ENCODE peak calls at places on chromosomes 3 and 15, in eight cellular contexts. K, Y, Z, W, B, U, Q and R are unnamed samples.

GRCh38 chr15:90231028-90232017 is 2.4 kb downstream of the CIB1 start:
- DNase-seq in K (peak; percentile 67), Y (no peak), Z (no peak), W (no peak), B (no peak), U (no peak), Q (peak; percentile 70), R (peak; percentile 84)

GRCh38 chr15:90211440-90212168 is 10.5 kb downstream of the SEMA4B start:
- DNase-seq in K (peak; percentile 80), Y (no peak), Z (peak; percentile 36), W (no peak), B (no peak), U (no peak), Q (no peak), R (no peak)

GRCh38 chr15:78174398-78174797 is 25.2 kb downstream of the IDH3A start:
- DNase-seq in K (no peak), Y (no peak), Z (no peak), W (no peak), B (no peak), U (no peak), Q (no peak), R (peak; percentile 45)

GRCh38 chr15:96356494-96357455 is 26.3 kb downstream of the NR2F2 start:
- DNase-seq in K (peak; percentile 87), Y (peak; percentile 74), Z (peak; percentile 90), W (peak; percentile 87), B (no peak), U (no peak), Q (peak; percentile 85), R (peak; percentile 68)

GRCh38 chr3:66858656-66859381 is 139.3 kb upstream of the KBTBD8 start:
- DNase-seq in K (no peak), Y (no peak), Z (no peak), W (no peak), B (no peak), U (peak; percentile 40), Q (no peak), R (no peak)

GRCh38 chr3:108461641-108462040 is 48.8 kb downstream of the MYH15 start:
- DNase-seq in K (no peak), Y (no peak), Z (peak; percentile 46), W (no peak), B (no peak), U (no peak), Q (no peak), R (no peak)

GRCh38 chr15:36361351-36361870 is 218.0 kb upstream of the CDIN1 start:
- DNase-seq in K (no peak), Y (peak; percentile 45), Z (peak; percentile 70), W (no peak), B (no peak), U (no peak), Q (no peak), R (no peak)

GRCh38 chr15:84725001-84725491 is 9.1 kb upstream of the SEC11A start:
- DNase-seq in K (no peak), Y (peak; percentile 16), Z (peak; percentile 48), W (no peak), B (no peak), U (no peak), Q (no peak), R (peak; percentile 49)

GRCh38 chr15:93046120-93046519 is 42.9 kb downstream of the RGMA start:
- DNase-seq in K (no peak), Y (no peak), Z (no peak), W (no peak), B (no peak), U (no peak), Q (no peak), R (no peak)

GRCh38 chr3:141242035-141242721 is 10.6 kb downstream of the PXYLP1 start:
- DNase-seq in K (no peak), Y (no peak), Z (peak; percentile 84), W (no peak), B (no peak), U (no peak), Q (no peak), R (no peak)

GRCh38 chr3:56894912-56895431 is 93.2 kb upstream of the ARHGEF3 start:
- DNase-seq in K (no peak), Y (no peak), Z (peak; percentile 30), W (no peak), B (peak; percentile 76), U (no peak), Q (no peak), R (no peak)

GRCh38 chr15:39030291-39031070 is 465.9 kb upstream of the RASGRP1 start:
- DNase-seq in K (no peak), Y (peak; percentile 52), Z (peak; percentile 8), W (no peak), B (no peak), U (no peak), Q (no peak), R (no peak)

GRCh38 chr3:46542344-46542743 is 23.8 kb downstream of the LRRC2 start:
- DNase-seq in K (no peak), Y (peak; percentile 27), Z (peak; percentile 49), W (no peak), B (no peak), U (no peak), Q (no peak), R (no peak)

GRCh38 chr3:189629803-189630455 is 1.3 kb upstream of the TP63 start:
- DNase-seq in K (peak; percentile 18), Y (no peak), Z (peak; percentile 53), W (peak; percentile 66), B (no peak), U (no peak), Q (no peak), R (no peak)

GRCh38 chr3:169575381-169575780 is 88.1 kb downstream of the MECOM start:
- DNase-seq in K (no peak), Y (peak; percentile 6), Z (peak; percentile 71), W (no peak), B (no peak), U (no peak), Q (no peak), R (no peak)

GRCh38 chr15:41921167-41921566 is 27.3 kb upstream of the SPTBN5 start:
- DNase-seq in K (no peak), Y (no peak), Z (no peak), W (peak; percentile 43), B (no peak), U (no peak), Q (no peak), R (no peak)

GRCh38 chr15:80403712-80404056 is 498 bp upstream of the ARNT2 start:
- DNase-seq in K (no peak), Y (no peak), Z (no peak), W (no peak), B (peak; percentile 77), U (no peak), Q (no peak), R (no peak)

GRCh38 chr15:78550194-78550593 is 9.9 kb downstream of the PSMA4 start:
- DNase-seq in K (no peak), Y (no peak), Z (no peak), W (no peak), B (no peak), U (no peak), Q (no peak), R (no peak)

GRCh38 chr3:170410428-170411029 is 8.1 kb upstream of the CLDN11 start:
- DNase-seq in K (no peak), Y (no peak), Z (peak; percentile 49), W (no peak), B (no peak), U (no peak), Q (no peak), R (peak; percentile 38)

GRCh38 chr3:53533486-53533885 is 39.1 kb downstream of the CACNA1D start:
- DNase-seq in K (no peak), Y (no peak), Z (no peak), W (no peak), B (no peak), U (no peak), Q (no peak), R (no peak)

GRCh38 chr3:152121292-152121654 is 147.5 kb upstream of the MBNL1 start:
- DNase-seq in K (no peak), Y (peak; percentile 83), Z (peak; percentile 92), W (no peak), B (no peak), U (no peak), Q (no peak), R (no peak)

GRCh38 chr15:40944510-40945296 is 8.6 kb upstream of the CHAC1 start:
- DNase-seq in K (no peak), Y (no peak), Z (no peak), W (no peak), B (no peak), U (no peak), Q (no peak), R (no peak)

GRCh38 chr3:32583708-32584107 is 13.1 kb upstream of the DYNC1LI1 start:
- DNase-seq in K (no peak), Y (peak; percentile 88), Z (peak; percentile 71), W (no peak), B (no peak), U (no peak), Q (no peak), R (no peak)

GRCh38 chr15:40240619-40241304 is 1.9 kb downstream of the PAK6 start:
- DNase-seq in K (peak; percentile 49), Y (no peak), Z (no peak), W (no peak), B (no peak), U (no peak), Q (no peak), R (no peak)

GRCh38 chr3:186461141-186461540 is 83.0 kb downstream of the CRYGS start:
- DNase-seq in K (no peak), Y (peak; percentile 45), Z (peak; percentile 82), W (no peak), B (no peak), U (no peak), Q (no peak), R (no peak)

GRCh38 chr3:197298858-197299854 is 744 bp upstream of the DLG1 start:
- DNase-seq in K (peak; percentile 80), Y (no peak), Z (peak; percentile 21), W (no peak), B (peak; percentile 47), U (no peak), Q (peak; percentile 45), R (no peak)

GRCh38 chr3:174159629-174160028 is 699.5 kb upstream of the NAALADL2 start:
- DNase-seq in K (no peak), Y (no peak), Z (no peak), W (no peak), B (no peak), U (no peak), Q (no peak), R (no peak)

GRCh38 chr15:31080618-31081017 is 20.9 kb downstream of the TRPM1 start:
- DNase-seq in K (no peak), Y (no peak), Z (peak; percentile 24), W (no peak), B (no peak), U (no peak), Q (peak; percentile 41), R (no peak)

GRCh38 chr3:190498293-190498692 is 15.6 kb upstream of the IL1RAP start:
- DNase-seq in K (no peak), Y (no peak), Z (no peak), W (no peak), B (no peak), U (no peak), Q (no peak), R (no peak)

GRCh38 chr15:53573091-53573490 is 186.4 kb downstream of the WDR72 start:
- DNase-seq in K (no peak), Y (no peak), Z (no peak), W (no peak), B (no peak), U (no peak), Q (no peak), R (no peak)

GRCh38 chr3:194296448-194296831 is 54.7 kb downstream of the CPN2 start:
- DNase-seq in K (peak; percentile 84), Y (peak; percentile 61), Z (peak; percentile 75), W (peak; percentile 71), B (no peak), U (peak; percentile 75), Q (no peak), R (no peak)